ENCODE peak calls at places on chromosomes 13 and 19, in eight cellular contexts. X, S, A, E, B, L, Q and R are unnamed samples.

GRCh38 chr13:98026457-98026857 is 73.0 kb downstream of the IPO5 start:
- DNase-seq in E (no peak), B (peak; percentile 66), X (peak; percentile 18), A (no peak), S (no peak), Q (no peak), L (peak; percentile 64), R (no peak)

GRCh38 chr19:36245210-36246005 is 30.5 kb downstream of the ZNF146 start:
- DNase-seq in Q (no peak), B (no peak), L (peak; percentile 28), E (no peak), A (no peak), S (no peak), X (no peak), R (no peak)

GRCh38 chr13:50228527-50228926 is 213.3 kb downstream of the KCNRG start:
- DNase-seq in S (no peak), L (no peak), B (no peak), X (no peak), E (no peak), Q (no peak), A (no peak), R (no peak)

GRCh38 chr19:20078696-20079095 is 896 bp downstream of the ZNF90 start:
- DNase-seq in A (no peak), S (peak; percentile 16), X (peak; percentile 5), L (peak; percentile 75), Q (no peak), E (peak; percentile 16), B (peak; percentile 58), R (no peak)

GRCh38 chr13:35983206-35983605 is 148.0 kb downstream of the DCLK1 start:
- DNase-seq in A (no peak), X (no peak), B (no peak), L (no peak), S (no peak), E (no peak), Q (no peak), R (no peak)

GRCh38 chr19:9032136-9032626 is 22.0 kb upstream of the MUC16 start:
- DNase-seq in Q (no peak), E (no peak), X (no peak), S (no peak), B (no peak), A (no peak), L (no peak), R (peak; percentile 74)

GRCh38 chr19:15464394-15465385 is at the start of gene RASAL3:
- DNase-seq in X (no peak), B (no peak), Q (no peak), A (no peak), E (no peak), L (no peak), S (no peak), R (no peak)

GRCh38 chr13:42350141-42350540 is 78.2 kb downstream of the AKAP11 start:
- DNase-seq in E (no peak), A (no peak), L (no peak), Q (no peak), S (no peak), X (no peak), B (no peak), R (no peak)

GRCh38 chr13:102724923-102725322 is 30.1 kb upstream of the METTL21C start:
- DNase-seq in B (peak; percentile 90), S (no peak), X (peak; percentile 68), Q (no peak), A (no peak), E (no peak), L (peak; percentile 65), R (peak; percentile 28)

GRCh38 chr19:16587031-16588023 is 15.1 kb upstream of the SLC35E1 start:
- DNase-seq in X (no peak), A (no peak), B (peak; percentile 32), S (peak; percentile 36), E (no peak), L (peak; percentile 9), Q (no peak), R (no peak)

GRCh38 chr19:926595-927043 is 784 bp downstream of the ARID3A start:
- DNase-seq in S (peak; percentile 63), B (peak; percentile 63), X (no peak), L (no peak), A (no peak), Q (no peak), E (peak; percentile 63), R (no peak)

GRCh38 chr13:99436013-99436412 is 65.3 kb upstream of the TM9SF2 start:
- DNase-seq in E (no peak), S (no peak), L (no peak), A (no peak), X (no peak), Q (no peak), B (no peak), R (no peak)

GRCh38 chr19:5788422-5788821 is 2.5 kb downstream of the DUS3L start:
- DNase-seq in Q (no peak), A (no peak), X (no peak), L (no peak), S (no peak), B (no peak), E (no peak), R (no peak)

GRCh38 chr19:48837586-48838191 is 1.4 kb upstream of the HSD17B14 start:
- DNase-seq in L (no peak), E (no peak), X (no peak), Q (no peak), S (no peak), B (no peak), A (no peak), R (no peak)

GRCh38 chr19:48837081-48837524 is 812 bp upstream of the HSD17B14 start:
- DNase-seq in Q (peak; percentile 93), B (peak; percentile 93), S (peak; percentile 73), E (peak; percentile 89), L (peak; percentile 77), A (peak; percentile 51), X (no peak), R (no peak)

GRCh38 chr19:48833977-48834376 is 2.3 kb downstream of the HSD17B14 start:
- DNase-seq in L (no peak), S (no peak), E (no peak), Q (no peak), X (no peak), B (no peak), A (no peak), R (no peak)

GRCh38 chr19:48835734-48836088 is 580 bp downstream of the HSD17B14 start:
- DNase-seq in X (peak; percentile 97), B (peak; percentile 90), A (peak; percentile 20), E (peak; percentile 93), Q (peak; percentile 93), S (peak; percentile 99), L (peak; percentile 85), R (peak; percentile 58)

DNA sequence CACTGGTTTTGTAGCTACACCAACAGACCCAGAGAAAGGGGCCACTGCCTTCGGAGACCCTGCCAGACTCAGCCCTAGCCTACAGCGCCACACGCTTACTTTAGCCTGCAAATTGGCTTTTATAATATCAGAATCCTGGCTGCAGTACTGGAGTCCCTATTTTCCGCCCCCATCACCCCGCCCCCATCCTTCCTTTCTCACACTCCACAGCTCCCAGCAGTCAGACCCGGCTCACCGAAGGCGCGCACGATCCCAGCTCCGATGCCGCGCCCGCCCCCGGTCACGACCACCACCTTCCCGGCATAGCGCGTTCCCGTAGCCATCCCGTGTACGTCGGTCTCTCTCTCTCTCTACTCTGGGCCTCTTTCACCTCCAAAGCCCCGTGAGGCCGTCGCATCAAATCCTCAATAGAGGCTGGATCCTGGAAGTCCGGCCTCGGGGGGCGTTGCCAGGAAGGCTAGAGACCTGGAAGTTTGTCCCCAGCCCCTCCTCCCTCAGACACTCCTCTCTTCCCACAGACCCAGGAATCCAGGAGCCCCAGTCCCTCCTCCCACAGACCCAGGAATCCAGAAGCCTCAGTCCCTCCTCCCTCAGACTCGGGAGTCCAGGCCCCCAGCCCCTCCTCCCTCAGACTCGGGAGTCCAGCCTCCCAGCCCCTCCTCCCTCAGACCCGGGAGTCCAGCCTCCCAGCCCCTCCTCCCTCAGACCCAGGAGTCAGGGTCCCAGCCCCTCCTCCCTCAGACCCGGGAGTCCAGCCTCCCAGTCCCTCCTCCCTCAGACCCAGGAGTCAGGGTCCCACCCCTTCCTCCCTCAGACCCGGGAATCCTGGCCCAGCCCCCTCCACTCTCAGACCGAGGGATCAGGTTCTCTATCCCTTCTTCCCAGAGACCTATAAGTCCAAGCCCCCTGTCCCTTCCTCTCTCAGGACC is at the start of gene HSD17B14:
- DNase-seq in Q (no peak), S (no peak), X (peak; percentile 59), E (peak; percentile 36), L (peak; percentile 38), B (peak; percentile 71), A (no peak), R (no peak)
- H3K4me3 ChIP-seq in Q (peak within 1 kb of the TSS; percentile 68), S (peak within 1 kb of the TSS; percentile 30), X (peak within 1 kb of the TSS; percentile 63), E (peak within 1 kb of the TSS; percentile 21), L (peak within 1 kb of the TSS; percentile 56), B (peak within 1 kb of the TSS; percentile 74), A (peak within 1 kb of the TSS; percentile 38), R (peak within 1 kb of the TSS; percentile 41)

GRCh38 chr13:80338781-80339577 is 1.9 kb downstream of the SPRY2 start:
- DNase-seq in A (peak; percentile 57), B (peak; percentile 87), X (peak; percentile 81), S (peak; percentile 63), L (peak; percentile 81), E (peak; percentile 78), Q (peak; percentile 89), R (no peak)
- TF ChIP-seq CTCF in A (peak; percentile 45), B (peak; percentile 57), X (no peak), S (peak; percentile 38), L (peak; percentile 41), E (no peak), Q (no peak), R (peak; percentile 9)

DNA sequence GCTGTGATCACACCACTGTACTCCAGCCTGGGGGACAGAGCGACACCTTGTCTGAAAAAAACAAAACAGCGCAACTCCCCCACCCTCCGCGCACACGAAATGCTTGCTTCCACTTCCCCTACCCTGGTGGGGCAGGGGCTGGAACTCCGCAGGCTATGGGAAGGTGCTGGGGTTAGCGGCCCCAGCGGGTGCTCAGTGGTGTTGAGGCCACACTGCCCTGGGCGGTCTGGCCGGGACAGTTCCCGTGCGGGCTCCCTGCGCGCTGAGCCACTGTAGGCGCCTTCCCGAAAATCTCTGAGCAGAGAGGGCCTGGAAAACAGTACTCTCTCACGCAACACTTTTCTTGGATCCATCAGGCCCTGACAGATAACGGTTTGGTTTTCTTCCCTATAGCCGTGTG is 1.1 kb upstream of the WTIP start:
- DNase-seq in X (no peak), A (no peak), L (no peak), E (no peak), S (no peak), B (no peak), Q (no peak), R (no peak)
- H3K4me3 ChIP-seq in X (no peak overlapping the region), A (no peak overlapping the region), L (no peak overlapping the region), E (no peak overlapping the region), S (no peak overlapping the region), B (peak overlapping the region; percentile 70), Q (peak overlapping the region; percentile 88), R (no peak overlapping the region)

DNA sequence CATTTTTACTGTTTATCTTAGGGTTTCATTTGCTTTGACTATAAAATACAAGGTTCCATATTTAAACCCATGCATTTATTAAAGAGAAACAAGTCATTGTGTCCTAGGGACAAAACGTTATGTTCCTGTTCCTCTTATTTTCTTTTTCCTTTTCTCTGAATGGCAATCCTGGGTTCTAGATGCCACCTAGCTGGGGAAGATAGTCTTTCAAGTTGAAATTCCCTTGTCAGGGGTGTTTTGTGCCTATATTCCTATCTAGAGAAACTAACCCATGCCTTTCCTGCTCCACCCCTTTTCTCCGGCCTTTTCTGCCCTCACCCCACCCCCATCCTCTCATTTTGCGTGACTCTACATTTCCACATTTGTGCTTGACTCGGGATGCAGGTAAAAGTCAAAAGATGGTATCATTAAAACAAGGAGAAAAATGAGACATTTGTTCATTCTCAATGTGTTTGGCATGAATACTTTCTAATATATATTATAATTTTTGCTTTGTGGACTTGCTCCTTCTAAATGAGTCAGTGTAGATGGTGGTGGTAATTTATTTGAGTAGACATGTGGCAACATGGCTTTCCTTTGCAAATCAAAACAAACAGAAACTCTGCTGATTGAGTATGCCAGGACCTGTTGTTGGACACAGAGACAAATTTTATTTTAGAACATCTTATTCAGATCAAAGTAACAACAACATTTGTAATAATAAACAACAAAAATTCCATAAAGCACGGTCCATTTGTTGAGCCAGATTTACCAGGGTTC is 26.8 kb upstream of the STARD13 start:
- DNase-seq in E (no peak), A (no peak), X (peak; percentile 31), S (no peak), L (peak; percentile 58), Q (no peak), B (peak; percentile 71), R (no peak)
- TF ChIP-seq CTCF in E (no peak), A (peak; percentile 22), X (peak; percentile 21), S (peak; percentile 28), L (peak; percentile 32), Q (no peak), B (peak; percentile 61), R (peak; percentile 31)